ENCODE peak calls at places on chromosomes 1 and 21, in four cellular contexts. U is amygdala, I is T-helper 2 cell, O is NCI-H510A treated with DMSO at 0.1 percent for 48 hours. X is an unnamed sample.

GRCh38 chr21:30491963-30492428 is at the start of gene KRTAP19-3:
- DNase-seq in U (no peak), I (no peak), O (no peak), X (no peak)

GRCh38 chr1:117198097-117198496 is 12.6 kb downstream of the VTCN1 start:
- DNase-seq in I (no peak), U (no peak), O (no peak), X (no peak)

GRCh38 chr1:235737751-235738150 is 88.2 kb upstream of the GNG4 start:
- DNase-seq in U (no peak), I (no peak), O (no peak), X (no peak)

GRCh38 chr1:16972210-16972916 is 8.1 kb downstream of the MFAP2 start:
- DNase-seq in O (no peak), U (no peak), I (no peak), X (no peak)

GRCh38 chr1:108540977-108541376 is 18.9 kb upstream of the EEIG2 start:
- DNase-seq in O (no peak), U (no peak), I (no peak), X (no peak)

GRCh38 chr21:45329261-45330074 is 41.8 kb upstream of the POFUT2 start:
- DNase-seq in U (no peak), O (no peak), I (no peak), X (peak)

GRCh38 chr1:19483261-19483660 is 2.1 kb downstream of the CAPZB start:
- DNase-seq in U (no peak), O (no peak), I (no peak), X (no peak)

GRCh38 chr1:213921352-213922111 is 66.2 kb upstream of the PROX1 start:
- DNase-seq in O (no peak), U (no peak), I (no peak), X (no peak)

GRCh38 chr1:204418174-204419063 is 6.8 kb upstream of the PPP1R15B start:
- DNase-seq in I (no peak), O (no peak), U (no peak), X (peak)